ENCODE peak calls at places on chromosome 3, in four cellular contexts. One of them, this sample, is unnamed.

GRCh38 chr3:169759256-169759655 is 5.6 kb downstream of the TERC start:
- DNase-seq in stomach: no peak
- DNase-seq in thoracic aorta: no peak
- DNase-seq in IMR-90: peak; percentile 75
- DNase-seq in this sample: no peak

GRCh38 chr3:37922721-37923575 is 61.3 kb downstream of the CTDSPL start:
- DNase-seq in stomach: peak; percentile 75
- DNase-seq in thoracic aorta: no peak
- DNase-seq in IMR-90: peak; percentile 61
- DNase-seq in this sample: no peak

GRCh38 chr3:79405183-79405582 is 362.6 kb downstream of the ROBO1 start:
- DNase-seq in stomach: no peak
- DNase-seq in thoracic aorta: no peak
- DNase-seq in IMR-90: no peak
- DNase-seq in this sample: no peak

GRCh38 chr3:124685481-124685880 is 44.8 kb upstream of the UMPS start:
- DNase-seq in stomach: no peak
- DNase-seq in thoracic aorta: no peak
- DNase-seq in IMR-90: no peak
- DNase-seq in this sample: no peak

GRCh38 chr3:150227839-150228238 is 180.3 kb upstream of the TSC22D2 start:
- DNase-seq in stomach: peak; percentile 37
- DNase-seq in thoracic aorta: peak; percentile 10
- DNase-seq in IMR-90: peak; percentile 69
- DNase-seq in this sample: peak; percentile 76

GRCh38 chr3:55570361-55570760 is 83.3 kb upstream of the WNT5A start:
- DNase-seq in stomach: no peak
- DNase-seq in thoracic aorta: no peak
- DNase-seq in IMR-90: no peak
- DNase-seq in this sample: no peak

GRCh38 chr3:14237431-14237830 is 58.8 kb downstream of the LSM3 start:
- DNase-seq in stomach: no peak
- DNase-seq in thoracic aorta: no peak
- DNase-seq in IMR-90: no peak
- DNase-seq in this sample: no peak

GRCh38 chr3:122824465-122825379 is 29.9 kb downstream of the SLC49A4 start:
- DNase-seq in stomach: no peak
- DNase-seq in thoracic aorta: no peak
- DNase-seq in IMR-90: peak; percentile 42
- DNase-seq in this sample: no peak

GRCh38 chr3:115248274-115248673 is 101.2 kb upstream of the ZBTB20 start:
- DNase-seq in stomach: no peak
- DNase-seq in thoracic aorta: no peak
- DNase-seq in IMR-90: peak; percentile 73
- DNase-seq in this sample: no peak

GRCh38 chr3:172148269-172148668 is 108.9 kb downstream of the FNDC3B start:
- DNase-seq in stomach: no peak
- DNase-seq in thoracic aorta: no peak
- DNase-seq in IMR-90: peak; percentile 49
- DNase-seq in this sample: no peak

GRCh38 chr3:129592362-129593150 is 13.9 kb downstream of the PLXND1 start:
- DNase-seq in stomach: no peak
- DNase-seq in thoracic aorta: no peak
- DNase-seq in IMR-90: no peak
- DNase-seq in this sample: no peak
- H3K4me3 ChIP-seq in stomach: peak overlapping the region; percentile 7
- H3K4me3 ChIP-seq in thoracic aorta: peak overlapping the region; percentile 36
- H3K4me3 ChIP-seq in IMR-90: no peak overlapping the region
- H3K4me3 ChIP-seq in this sample: no peak overlapping the region

GRCh38 chr3:128068156-128068620 is 16.0 kb downstream of the SEC61A1 start:
- DNase-seq in stomach: no peak
- DNase-seq in thoracic aorta: no peak
- DNase-seq in IMR-90: peak; percentile 55
- DNase-seq in this sample: peak; percentile 69
- TF ChIP-seq CTCF in stomach: peak; percentile 33
- TF ChIP-seq CTCF in thoracic aorta: peak; percentile 37
- TF ChIP-seq CTCF in IMR-90: peak; percentile 53
- TF ChIP-seq CTCF in this sample: peak; percentile 85

DNA sequence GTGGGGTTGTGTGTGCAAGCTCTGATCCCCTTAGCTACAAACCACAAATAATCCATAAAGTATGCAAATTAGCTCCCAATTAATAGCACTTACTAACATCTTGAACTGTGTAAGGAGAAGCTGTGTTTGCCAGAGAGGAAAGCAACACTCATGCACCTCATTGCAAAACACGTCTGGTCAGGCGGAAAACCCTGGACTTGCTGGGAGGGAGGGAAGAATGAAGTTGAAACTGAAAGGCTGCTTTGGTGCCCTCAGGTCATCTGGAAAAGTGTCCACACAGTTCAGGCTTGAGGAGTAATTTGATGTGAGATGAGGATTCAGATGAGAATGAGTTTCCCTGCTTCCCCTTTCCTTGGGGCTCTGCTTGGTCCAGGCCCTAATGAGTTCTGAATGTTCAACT is 185.5 kb upstream of the ANKRD28 start:
- DNase-seq in stomach: no peak
- DNase-seq in thoracic aorta: no peak
- DNase-seq in IMR-90: peak; percentile 78
- DNase-seq in this sample: no peak
- H3K4me3 ChIP-seq in stomach: no peak overlapping the region
- H3K4me3 ChIP-seq in thoracic aorta: peak overlapping the region; percentile 0
- H3K4me3 ChIP-seq in IMR-90: peak overlapping the region; percentile 7
- H3K4me3 ChIP-seq in this sample: no peak overlapping the region

GRCh38 chr3:82015241-82015640 is 253.8 kb upstream of the GBE1 start:
- DNase-seq in stomach: no peak
- DNase-seq in thoracic aorta: no peak
- DNase-seq in IMR-90: no peak
- DNase-seq in this sample: no peak

GRCh38 chr3:82011336-82011735 is 249.9 kb upstream of the GBE1 start:
- DNase-seq in stomach: no peak
- DNase-seq in thoracic aorta: no peak
- DNase-seq in IMR-90: no peak
- DNase-seq in this sample: no peak

GRCh38 chr3:82012775-82013174 is 251.3 kb upstream of the GBE1 start:
- DNase-seq in stomach: no peak
- DNase-seq in thoracic aorta: no peak
- DNase-seq in IMR-90: no peak
- DNase-seq in this sample: no peak
- TF ChIP-seq CTCF in stomach: no peak
- TF ChIP-seq CTCF in thoracic aorta: no peak
- TF ChIP-seq CTCF in IMR-90: peak; percentile 19
- TF ChIP-seq CTCF in this sample: peak; percentile 44

GRCh38 chr3:132318451-132318850 is 1.2 kb downstream of the ACP3 start:
- DNase-seq in stomach: no peak
- DNase-seq in thoracic aorta: no peak
- DNase-seq in IMR-90: peak; percentile 45
- DNase-seq in this sample: no peak
- H3K4me3 ChIP-seq in stomach: no peak overlapping the region
- H3K4me3 ChIP-seq in thoracic aorta: no peak overlapping the region
- H3K4me3 ChIP-seq in IMR-90: no peak overlapping the region
- H3K4me3 ChIP-seq in this sample: no peak overlapping the region

DNA sequence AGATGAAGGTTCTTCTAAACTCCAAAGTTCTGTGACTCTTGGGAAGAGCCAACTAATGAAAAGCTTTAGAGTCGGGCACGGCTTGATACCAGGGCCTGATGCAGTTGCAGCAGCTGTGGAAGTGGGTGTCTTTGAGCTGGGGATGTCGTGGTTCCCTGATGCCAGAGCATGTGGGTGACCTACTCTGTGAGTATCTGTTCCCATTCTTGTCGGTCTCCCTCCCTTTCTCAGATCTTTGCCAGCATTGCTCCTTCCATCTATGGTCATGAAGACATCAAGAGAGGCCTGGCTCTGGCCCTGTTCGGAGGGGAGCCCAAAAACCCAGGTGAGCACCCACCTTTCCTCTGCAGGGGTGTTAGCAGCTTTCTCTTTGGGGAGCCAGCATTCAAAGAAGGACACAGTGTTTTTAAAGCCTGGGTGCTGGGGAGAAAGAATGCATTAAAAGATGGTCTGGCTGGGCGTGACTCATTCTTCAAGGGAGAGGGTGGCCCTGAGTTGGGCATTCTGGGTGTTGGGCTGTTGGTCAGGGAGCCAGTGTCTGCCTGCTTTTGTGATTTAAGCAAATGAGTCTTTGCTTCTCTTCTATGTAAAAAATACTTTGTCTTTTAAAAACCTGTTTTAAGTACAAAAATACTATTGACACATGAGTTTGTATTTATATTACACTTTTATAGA is 13.2 kb upstream of the PODXL2 start:
- DNase-seq in stomach: no peak
- DNase-seq in thoracic aorta: no peak
- DNase-seq in IMR-90: no peak
- DNase-seq in this sample: no peak
- TF ChIP-seq CTCF in stomach: no peak
- TF ChIP-seq CTCF in thoracic aorta: no peak
- TF ChIP-seq CTCF in IMR-90: no peak
- TF ChIP-seq CTCF in this sample: no peak

DNA sequence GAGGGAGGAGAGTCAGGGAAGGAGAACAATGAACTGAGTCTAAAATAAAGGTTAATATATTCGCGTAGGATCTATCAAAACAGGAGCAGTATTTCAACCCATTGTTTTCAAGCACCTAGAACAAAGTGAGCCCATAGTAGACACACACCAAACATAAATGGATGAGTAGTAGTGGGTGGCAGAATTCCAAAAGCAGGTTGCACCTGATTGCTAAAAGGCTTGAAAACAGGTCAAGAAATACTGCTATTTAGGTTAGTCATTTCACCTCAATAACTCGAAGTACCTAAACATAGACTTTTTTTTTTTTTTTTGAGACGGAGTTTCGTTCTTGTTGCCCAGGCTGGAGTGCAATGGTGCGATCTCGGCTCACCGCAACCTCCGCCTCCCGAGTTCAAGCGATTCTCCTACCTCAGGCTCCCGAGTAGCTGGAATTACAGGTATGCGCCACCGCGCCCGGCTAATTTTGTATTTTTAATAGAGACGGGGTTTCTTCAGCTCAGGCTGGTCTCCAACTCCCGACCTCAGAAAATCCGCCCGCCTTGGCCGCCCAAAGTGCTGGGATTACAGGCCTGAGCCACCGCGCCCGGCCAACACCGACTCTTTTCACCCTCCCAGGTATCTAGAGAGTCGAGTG is 855 bp upstream of the ABHD5 start:
- DNase-seq in stomach: no peak
- DNase-seq in thoracic aorta: no peak
- DNase-seq in IMR-90: no peak
- DNase-seq in this sample: no peak
- H3K4me3 ChIP-seq in stomach: peak overlapping the region; percentile 68
- H3K4me3 ChIP-seq in thoracic aorta: peak overlapping the region; percentile 93
- H3K4me3 ChIP-seq in IMR-90: peak overlapping the region; percentile 87
- H3K4me3 ChIP-seq in this sample: peak overlapping the region; percentile 55